ENCODE peak calls at places on chromosomes 3 and 15, in five cellular contexts. A is HepG2, G is GM12878, W is K562, L is H1. C is an unnamed sample.

GRCh38 chr3:134008630-134009156 is 21.0 kb downstream of the SLCO2A1 start:
- DNase-seq in L (no peak), W (no peak), A (no peak), G (no peak), C (no peak)

GRCh38 chr15:79172032-79172481 is 81.5 kb upstream of the RASGRF1 start:
- DNase-seq in W (peak; percentile 59), L (peak; percentile 53), A (peak; percentile 50), G (no peak), C (peak; percentile 33)

GRCh38 chr3:193744822-193745684 is 152.0 kb downstream of the OPA1 start:
- DNase-seq in A (peak; percentile 69), G (no peak), L (no peak), W (no peak), C (no peak)

GRCh38 chr3:124812291-124813265 is 74.6 kb downstream of the ITGB5 start:
- DNase-seq in W (peak; percentile 66), A (peak; percentile 74), L (no peak), G (no peak), C (no peak)

GRCh38 chr3:39144095-39144747 is 9.2 kb downstream of the CSRNP1 start:
- DNase-seq in W (no peak), L (no peak), G (no peak), A (no peak), C (no peak)

GRCh38 chr3:64011685-64012084 is 11.6 kb downstream of the PSMD6 start:
- DNase-seq in A (no peak), G (no peak), W (no peak), L (no peak), C (no peak)

GRCh38 chr3:33364060-33364459 is 76.1 kb downstream of the UBP1 start:
- DNase-seq in W (no peak), G (no peak), A (no peak), L (no peak), C (no peak)

GRCh38 chr15:83653639-83654378 is at the start of gene ADAMTSL3:
- DNase-seq in A (no peak), L (peak; percentile 78), G (no peak), W (no peak), C (peak; percentile 65)

GRCh38 chr3:197792019-197792647 is 1.1 kb downstream of the LRCH3 start:
- DNase-seq in G (no peak), W (no peak), A (no peak), L (no peak), C (no peak)

GRCh38 chr3:42269647-42270046 is 3.7 kb upstream of the CCK start:
- DNase-seq in L (no peak), W (no peak), G (no peak), A (no peak), C (no peak)

GRCh38 chr3:141255864-141256263 is 24.2 kb downstream of the PXYLP1 start:
- DNase-seq in A (peak; percentile 35), G (no peak), W (peak; percentile 64), L (peak; percentile 54), C (peak; percentile 35)

GRCh38 chr15:60678632-60679031 is 199.7 kb upstream of the ICE2 start:
- DNase-seq in A (no peak), W (no peak), G (peak; percentile 38), L (no peak), C (no peak)

GRCh38 chr15:68818671-68819450 is 1.8 kb downstream of the ANP32A start:
- DNase-seq in G (no peak), A (peak; percentile 24), W (peak; percentile 61), L (peak; percentile 70), C (peak; percentile 56)

GRCh38 chr3:147153830-147154539 is 252.4 kb downstream of the ZIC4 start:
- DNase-seq in A (no peak), G (no peak), L (no peak), W (no peak), C (no peak)

GRCh38 chr15:46304320-46304719 is 669.5 kb downstream of the SQOR start:
- DNase-seq in W (peak; percentile 46), A (peak; percentile 4), L (peak; percentile 68), G (no peak), C (peak; percentile 67)

GRCh38 chr3:72317491-72317890 is 530.8 kb downstream of the SHQ1 start:
- DNase-seq in W (no peak), G (no peak), L (no peak), A (no peak), C (no peak)

GRCh38 chr3:52288674-52289073 is 1.0 kb downstream of the GLYCTK start:
- DNase-seq in W (no peak), A (no peak), G (no peak), L (no peak), C (no peak)

GRCh38 chr3:27533718-27534578 is 49.8 kb upstream of the SLC4A7 start:
- DNase-seq in L (peak; percentile 66), A (peak; percentile 88), G (peak; percentile 48), W (no peak), C (peak; percentile 77)

GRCh38 chr3:160784853-160785252 is 28.8 kb downstream of the PPM1L start:
- DNase-seq in W (no peak), L (no peak), G (no peak), A (no peak), C (no peak)

GRCh38 chr3:127733781-127734180 is 61.0 kb downstream of the ABTB1 start:
- DNase-seq in A (no peak), W (no peak), G (no peak), L (no peak), C (no peak)

GRCh38 chr3:25035511-25035910 is 392.6 kb upstream of the RARB start:
- DNase-seq in A (no peak), G (no peak), W (no peak), L (no peak), C (no peak)

GRCh38 chr3:196796317-196796716 is 56.7 kb downstream of the PAK2 start:
- DNase-seq in W (no peak), A (no peak), L (no peak), G (no peak), C (no peak)

GRCh38 chr3:106611841-106612240 is 743.0 kb upstream of the CBLB start:
- DNase-seq in L (no peak), G (no peak), A (no peak), W (no peak), C (no peak)

GRCh38 chr15:89459271-89460038 is 36.9 kb downstream of the RHCG start:
- DNase-seq in L (no peak), G (no peak), A (peak; percentile 77), W (no peak), C (no peak)

GRCh38 chr15:89461386-89461785 is 35.0 kb downstream of the RHCG start:
- DNase-seq in W (no peak), A (no peak), L (no peak), G (no peak), C (no peak)

GRCh38 chr15:89460048-89460447 is 36.3 kb downstream of the RHCG start:
- DNase-seq in W (no peak), G (no peak), A (no peak), L (no peak), C (no peak)

GRCh38 chr15:89463113-89463512 is 33.3 kb downstream of the RHCG start:
- DNase-seq in G (no peak), L (no peak), A (no peak), W (no peak), C (no peak)

GRCh38 chr15:89462198-89462912 is 34.0 kb downstream of the RHCG start:
- DNase-seq in A (peak; percentile 79), W (peak; percentile 37), G (no peak), L (no peak), C (no peak)
- TF ChIP-seq ATF2 in A (no peak), W (no peak), G (no peak), L (no peak), C (no peak)

GRCh38 chr15:89138999-89139612 is 50.9 kb downstream of the ABHD2 start:
- DNase-seq in G (no peak), A (peak; percentile 47), W (no peak), L (no peak), C (no peak)

GRCh38 chr15:89139613-89140499 is 51.6 kb downstream of the ABHD2 start:
- DNase-seq in G (no peak), W (no peak), A (peak; percentile 62), L (no peak), C (peak; percentile 22)

GRCh38 chr15:89136818-89137772 is 48.8 kb downstream of the ABHD2 start:
- DNase-seq in W (no peak), G (no peak), L (no peak), A (peak; percentile 95), C (no peak)

GRCh38 chr15:89136084-89136806 is 48.0 kb downstream of the ABHD2 start:
- DNase-seq in A (no peak), W (no peak), G (no peak), L (no peak), C (no peak)

GRCh38 chr15:89137926-89138325 is 49.7 kb downstream of the ABHD2 start:
- DNase-seq in A (no peak), L (no peak), W (no peak), G (no peak), C (no peak)
- TF ChIP-seq ATF2 in A (no peak), L (no peak), W (no peak), G (no peak), C (no peak)

GRCh38 chr3:164326714-164327113 is 751.6 kb downstream of the SI start:
- DNase-seq in G (no peak), W (no peak), A (no peak), L (no peak), C (no peak)

GRCh38 chr3:164320962-164321361 is 757.3 kb downstream of the SI start:
- DNase-seq in L (no peak), A (no peak), G (no peak), W (no peak), C (peak; percentile 19)
- TF ChIP-seq ATF2 in L (no peak), A (no peak), G (no peak), W (no peak), C (no peak)

DNA sequence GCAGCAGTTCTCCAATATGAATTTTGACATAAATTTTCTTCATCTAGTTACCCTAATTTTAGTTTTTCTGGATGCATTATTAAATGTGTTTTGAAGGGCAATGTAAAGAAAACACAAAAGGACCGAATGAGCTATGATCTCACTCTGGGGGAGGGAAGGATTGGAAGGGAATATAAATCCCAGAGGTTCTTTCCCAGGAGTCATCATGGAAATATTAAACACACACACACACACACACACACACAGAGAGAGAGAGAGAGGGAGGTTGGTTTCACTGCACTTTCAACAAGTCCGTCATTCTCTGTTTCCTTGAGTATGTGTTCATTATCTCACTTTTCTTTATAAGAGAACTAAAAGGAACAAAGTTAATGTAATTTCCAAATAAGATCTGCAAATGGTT is 70.7 kb upstream of the DCBLD2 start:
- DNase-seq in L (no peak), A (peak; percentile 23), W (no peak), G (no peak), C (no peak)
- TF ChIP-seq ATF2 in L (no peak), A (no peak), W (no peak), G (no peak), C (no peak)

DNA sequence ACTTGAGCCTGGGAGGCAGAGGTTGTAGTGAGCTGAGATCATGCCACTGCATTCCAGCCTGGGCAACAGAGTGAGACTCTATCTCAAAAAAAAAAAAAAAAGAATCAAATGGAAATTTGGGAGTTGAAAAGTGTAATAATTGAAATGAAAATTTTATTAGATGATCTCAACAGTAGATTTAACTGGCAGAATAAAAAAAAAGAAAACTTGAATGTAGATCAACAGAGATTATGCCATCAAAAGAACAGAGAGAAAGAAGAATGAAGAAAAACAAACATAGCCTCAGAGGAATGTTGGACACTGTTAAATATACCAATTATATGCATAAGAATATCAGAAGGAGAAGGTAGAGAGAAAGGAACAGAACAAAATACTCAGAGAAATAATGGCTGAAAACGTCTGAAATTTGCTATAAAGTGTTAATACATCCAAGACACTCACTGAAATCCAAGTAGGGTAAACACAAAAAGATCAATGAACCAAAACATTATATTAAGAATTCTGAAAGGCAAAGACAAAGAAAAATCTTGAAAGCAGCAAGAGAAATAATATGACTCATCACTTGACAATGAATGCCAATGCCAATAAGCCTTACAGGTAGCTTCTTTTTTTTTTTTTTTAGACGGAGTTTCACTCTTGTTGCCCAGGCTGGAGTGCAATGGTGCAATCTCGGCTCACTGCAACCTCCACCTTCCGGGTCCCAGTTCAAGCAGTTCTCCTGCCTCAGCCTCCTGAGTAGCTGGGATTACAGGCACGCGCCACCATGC is 14.6 kb upstream of the ELP6 start:
- DNase-seq in A (no peak), L (no peak), W (no peak), G (no peak), C (no peak)
- TF ChIP-seq ATF2 in A (no peak), L (no peak), W (no peak), G (no peak), C (no peak)